ENCODE peak calls at places on chromosomes 12 and 14, in seven cellular contexts. One of them, this sample, is unnamed. For H3K36me3, the result is how much of the 10 kb centered on the place peaks cover.

GRCh38 chr12:42325326-42325775 is 543 bp downstream of the ZCRB1 start:
- DNase-seq in GM23338: no peak
- DNase-seq in endothelial cell of umbilical vein: no peak
- DNase-seq in stomach: no peak
- DNase-seq in SK-N-MC: no peak
- DNase-seq in prostate gland: no peak
- DNase-seq in suprapubic skin: no peak
- DNase-seq in this sample: no peak

GRCh38 chr12:32399373-32400113 is at the start of gene FGD4:
- DNase-seq in endothelial cell of umbilical vein: peak
- DNase-seq in stomach: peak
- DNase-seq in GM23338: peak
- DNase-seq in SK-N-MC: no peak
- DNase-seq in suprapubic skin: peak
- DNase-seq in prostate gland: peak
- DNase-seq in this sample: peak

GRCh38 chr12:64551676-64552075 is 58.6 kb upstream of the RASSF3 start:
- DNase-seq in endothelial cell of umbilical vein: no peak
- DNase-seq in stomach: no peak
- DNase-seq in prostate gland: no peak
- DNase-seq in suprapubic skin: no peak
- DNase-seq in GM23338: no peak
- DNase-seq in SK-N-MC: no peak
- DNase-seq in this sample: no peak

GRCh38 chr14:96747608-96748007 is 49.6 kb upstream of the VRK1 start:
- DNase-seq in GM23338: no peak
- DNase-seq in SK-N-MC: no peak
- DNase-seq in prostate gland: no peak
- DNase-seq in suprapubic skin: no peak
- DNase-seq in endothelial cell of umbilical vein: no peak
- DNase-seq in stomach: no peak
- DNase-seq in this sample: no peak

GRCh38 chr14:67370830-67371229 is 10.7 kb downstream of the EIF2S1 start:
- DNase-seq in prostate gland: no peak
- DNase-seq in GM23338: no peak
- DNase-seq in stomach: no peak
- DNase-seq in endothelial cell of umbilical vein: peak
- DNase-seq in SK-N-MC: no peak
- DNase-seq in suprapubic skin: no peak
- DNase-seq in this sample: no peak

GRCh38 chr12:69330475-69331473 is 17.4 kb upstream of the LYZ start:
- DNase-seq in GM23338: peak
- DNase-seq in SK-N-MC: no peak
- DNase-seq in stomach: peak
- DNase-seq in endothelial cell of umbilical vein: peak
- DNase-seq in prostate gland: peak
- DNase-seq in suprapubic skin: no peak
- DNase-seq in this sample: peak

GRCh38 chr12:82413994-82414393 is 55.7 kb downstream of the METTL25 start:
- DNase-seq in SK-N-MC: no peak
- DNase-seq in GM23338: no peak
- DNase-seq in prostate gland: no peak
- DNase-seq in suprapubic skin: no peak
- DNase-seq in stomach: no peak
- DNase-seq in endothelial cell of umbilical vein: peak
- DNase-seq in this sample: no peak

GRCh38 chr14:92160619-92161018 is 38.9 kb downstream of the CPSF2 start:
- DNase-seq in suprapubic skin: no peak
- DNase-seq in prostate gland: no peak
- DNase-seq in GM23338: no peak
- DNase-seq in endothelial cell of umbilical vein: no peak
- DNase-seq in stomach: no peak
- DNase-seq in SK-N-MC: no peak
- DNase-seq in this sample: no peak

GRCh38 chr14:65387628-65388027 is 24.9 kb upstream of the FUT8 start:
- DNase-seq in endothelial cell of umbilical vein: no peak
- DNase-seq in prostate gland: no peak
- DNase-seq in stomach: no peak
- DNase-seq in SK-N-MC: no peak
- DNase-seq in suprapubic skin: no peak
- DNase-seq in GM23338: no peak
- DNase-seq in this sample: no peak

GRCh38 chr14:61568572-61569011 is 126.7 kb upstream of the HIF1A start:
- DNase-seq in endothelial cell of umbilical vein: no peak
- DNase-seq in GM23338: peak
- DNase-seq in prostate gland: no peak
- DNase-seq in SK-N-MC: no peak
- DNase-seq in stomach: peak
- DNase-seq in suprapubic skin: no peak
- DNase-seq in this sample: peak

GRCh38 chr12:124764451-124764850 is 99.2 kb downstream of the SCARB1 start:
- DNase-seq in suprapubic skin: no peak
- DNase-seq in GM23338: peak
- DNase-seq in SK-N-MC: no peak
- DNase-seq in prostate gland: no peak
- DNase-seq in stomach: no peak
- DNase-seq in endothelial cell of umbilical vein: peak
- DNase-seq in this sample: peak

GRCh38 chr12:86193931-86194330 is 62.3 kb downstream of the MGAT4C start:
- DNase-seq in endothelial cell of umbilical vein: peak
- DNase-seq in GM23338: no peak
- DNase-seq in stomach: no peak
- DNase-seq in suprapubic skin: no peak
- DNase-seq in SK-N-MC: no peak
- DNase-seq in prostate gland: no peak
- DNase-seq in this sample: no peak

GRCh38 chr12:46453428-46453827 is 80.9 kb upstream of the SLC38A2 start:
- DNase-seq in stomach: no peak
- DNase-seq in GM23338: no peak
- DNase-seq in prostate gland: no peak
- DNase-seq in suprapubic skin: no peak
- DNase-seq in endothelial cell of umbilical vein: no peak
- DNase-seq in SK-N-MC: no peak
- DNase-seq in this sample: no peak

GRCh38 chr14:23364164-23364571 is 804 bp downstream of the EFS start:
- DNase-seq in prostate gland: peak
- DNase-seq in SK-N-MC: no peak
- DNase-seq in endothelial cell of umbilical vein: no peak
- DNase-seq in suprapubic skin: peak
- DNase-seq in stomach: no peak
- DNase-seq in GM23338: peak
- DNase-seq in this sample: no peak

GRCh38 chr14:93317836-93318807 is 14.7 kb downstream of the BTBD7 start:
- DNase-seq in stomach: no peak
- DNase-seq in SK-N-MC: no peak
- DNase-seq in endothelial cell of umbilical vein: peak
- DNase-seq in prostate gland: no peak
- DNase-seq in GM23338: no peak
- DNase-seq in suprapubic skin: no peak
- DNase-seq in this sample: peak

GRCh38 chr12:124888203-124888602 is 24.5 kb upstream of the SCARB1 start:
- DNase-seq in endothelial cell of umbilical vein: no peak
- DNase-seq in prostate gland: no peak
- DNase-seq in SK-N-MC: no peak
- DNase-seq in stomach: no peak
- DNase-seq in suprapubic skin: no peak
- DNase-seq in GM23338: no peak
- DNase-seq in this sample: no peak

GRCh38 chr14:65352964-65353530 is 59.5 kb upstream of the FUT8 start:
- DNase-seq in endothelial cell of umbilical vein: peak
- DNase-seq in GM23338: no peak
- DNase-seq in SK-N-MC: no peak
- DNase-seq in suprapubic skin: no peak
- DNase-seq in prostate gland: no peak
- DNase-seq in stomach: peak
- DNase-seq in this sample: peak

GRCh38 chr14:77458249-77458950 is 507 bp downstream of the AHSA1 start:
- DNase-seq in suprapubic skin: no peak
- DNase-seq in endothelial cell of umbilical vein: no peak
- DNase-seq in stomach: peak
- DNase-seq in prostate gland: peak
- DNase-seq in SK-N-MC: no peak
- DNase-seq in GM23338: peak
- DNase-seq in this sample: peak

GRCh38 chr12:106115450-106115849 is 23.3 kb downstream of the NUAK1 start:
- DNase-seq in suprapubic skin: no peak
- DNase-seq in SK-N-MC: no peak
- DNase-seq in endothelial cell of umbilical vein: no peak
- DNase-seq in GM23338: no peak
- DNase-seq in stomach: no peak
- DNase-seq in prostate gland: no peak
- DNase-seq in this sample: no peak

GRCh38 chr14:100223332-100224171 is 15.4 kb upstream of the YY1 start:
- DNase-seq in suprapubic skin: no peak
- DNase-seq in GM23338: peak
- DNase-seq in stomach: no peak
- DNase-seq in endothelial cell of umbilical vein: no peak
- DNase-seq in prostate gland: no peak
- DNase-seq in SK-N-MC: no peak
- DNase-seq in this sample: no peak
- TF ChIP-seq POLR2AphosphoS5 in suprapubic skin: no peak
- TF ChIP-seq POLR2AphosphoS5 in GM23338: no peak
- TF ChIP-seq POLR2AphosphoS5 in stomach: no peak
- TF ChIP-seq POLR2AphosphoS5 in endothelial cell of umbilical vein: no peak
- TF ChIP-seq POLR2AphosphoS5 in prostate gland: no peak
- TF ChIP-seq POLR2AphosphoS5 in SK-N-MC: no peak
- TF ChIP-seq POLR2AphosphoS5 in this sample: no peak

DNA sequence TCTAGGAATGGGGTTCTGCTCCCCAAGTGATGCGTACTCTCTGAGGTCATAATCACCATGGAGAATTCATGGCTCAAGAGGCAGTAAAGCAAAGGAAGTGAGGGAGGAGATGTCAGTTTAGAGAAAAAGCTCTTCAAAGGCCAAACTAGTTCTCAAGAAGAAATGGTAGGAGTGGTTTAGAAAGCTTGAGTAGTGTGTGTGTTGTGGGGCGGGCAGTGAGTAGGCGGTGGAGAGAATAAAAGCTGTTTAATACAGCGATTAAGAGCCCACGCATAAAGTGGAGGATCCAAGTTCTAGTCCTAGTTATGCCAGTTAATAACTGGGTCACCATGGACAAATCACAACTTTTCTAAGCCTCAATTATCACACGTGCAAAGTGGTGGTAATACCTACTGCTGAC is 55.6 kb downstream of the PTPN21 start:
- DNase-seq in GM23338: no peak
- DNase-seq in prostate gland: no peak
- DNase-seq in endothelial cell of umbilical vein: no peak
- DNase-seq in suprapubic skin: no peak
- DNase-seq in SK-N-MC: no peak
- DNase-seq in stomach: no peak
- DNase-seq in this sample: no peak
- H3K36me3 ChIP-seq in GM23338: under half
- H3K36me3 ChIP-seq in prostate gland: under half
- H3K36me3 ChIP-seq in endothelial cell of umbilical vein: under half
- H3K36me3 ChIP-seq in suprapubic skin: half or more
- H3K36me3 ChIP-seq in SK-N-MC: under half
- H3K36me3 ChIP-seq in stomach: under half
- H3K36me3 ChIP-seq in this sample: under half

GRCh38 chr12:94592080-94592479 is 58.3 kb downstream of the TMCC3 start:
- DNase-seq in stomach: no peak
- DNase-seq in SK-N-MC: no peak
- DNase-seq in endothelial cell of umbilical vein: peak
- DNase-seq in suprapubic skin: no peak
- DNase-seq in prostate gland: peak
- DNase-seq in GM23338: no peak
- DNase-seq in this sample: no peak

GRCh38 chr12:94590428-94590827 is 59.9 kb downstream of the TMCC3 start:
- DNase-seq in endothelial cell of umbilical vein: no peak
- DNase-seq in SK-N-MC: no peak
- DNase-seq in suprapubic skin: no peak
- DNase-seq in GM23338: peak
- DNase-seq in prostate gland: no peak
- DNase-seq in stomach: peak
- DNase-seq in this sample: no peak

GRCh38 chr12:94587266-94588241 is 62.8 kb downstream of the TMCC3 start:
- DNase-seq in endothelial cell of umbilical vein: peak
- DNase-seq in SK-N-MC: no peak
- DNase-seq in stomach: no peak
- DNase-seq in prostate gland: no peak
- DNase-seq in GM23338: no peak
- DNase-seq in suprapubic skin: no peak
- DNase-seq in this sample: no peak

GRCh38 chr12:94588271-94588785 is 62.0 kb downstream of the TMCC3 start:
- DNase-seq in prostate gland: no peak
- DNase-seq in GM23338: no peak
- DNase-seq in suprapubic skin: no peak
- DNase-seq in endothelial cell of umbilical vein: peak
- DNase-seq in SK-N-MC: no peak
- DNase-seq in stomach: no peak
- DNase-seq in this sample: no peak

DNA sequence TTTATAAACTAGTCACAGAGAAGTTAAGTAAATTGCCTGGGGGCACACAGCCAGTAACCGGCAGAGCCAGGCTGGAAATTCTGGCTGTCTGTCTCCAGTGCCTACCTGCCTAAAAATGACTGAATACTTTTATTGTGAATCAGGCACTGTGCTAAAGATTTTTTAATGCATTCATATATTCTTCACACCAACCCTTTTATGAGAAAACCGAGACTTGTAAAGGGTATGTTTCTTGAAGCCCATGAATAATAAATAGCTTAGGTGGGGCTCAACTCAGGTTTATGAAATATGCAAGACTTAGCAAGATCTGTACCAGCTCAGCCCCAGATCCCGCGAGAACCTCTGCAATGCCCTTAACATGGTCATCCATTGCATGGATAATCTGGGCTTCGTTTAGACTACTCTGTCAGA is 60.8 kb downstream of the TMCC3 start:
- DNase-seq in GM23338: no peak
- DNase-seq in prostate gland: no peak
- DNase-seq in suprapubic skin: no peak
- DNase-seq in endothelial cell of umbilical vein: no peak
- DNase-seq in SK-N-MC: no peak
- DNase-seq in stomach: no peak
- DNase-seq in this sample: no peak
- TF ChIP-seq POLR2AphosphoS5 in GM23338: no peak
- TF ChIP-seq POLR2AphosphoS5 in prostate gland: no peak
- TF ChIP-seq POLR2AphosphoS5 in suprapubic skin: no peak
- TF ChIP-seq POLR2AphosphoS5 in endothelial cell of umbilical vein: no peak
- TF ChIP-seq POLR2AphosphoS5 in SK-N-MC: no peak
- TF ChIP-seq POLR2AphosphoS5 in stomach: no peak
- TF ChIP-seq POLR2AphosphoS5 in this sample: no peak

GRCh38 chr12:89889051-89889450 is 180.4 kb upstream of the ATP2B1 start:
- DNase-seq in GM23338: no peak
- DNase-seq in SK-N-MC: no peak
- DNase-seq in suprapubic skin: no peak
- DNase-seq in stomach: no peak
- DNase-seq in prostate gland: no peak
- DNase-seq in endothelial cell of umbilical vein: no peak
- DNase-seq in this sample: no peak

GRCh38 chr12:89891933-89892332 is 183.3 kb upstream of the ATP2B1 start:
- DNase-seq in SK-N-MC: no peak
- DNase-seq in GM23338: no peak
- DNase-seq in prostate gland: no peak
- DNase-seq in stomach: no peak
- DNase-seq in suprapubic skin: no peak
- DNase-seq in endothelial cell of umbilical vein: no peak
- DNase-seq in this sample: no peak

GRCh38 chr12:89893972-89894706 is 185.5 kb upstream of the ATP2B1 start:
- DNase-seq in GM23338: no peak
- DNase-seq in suprapubic skin: no peak
- DNase-seq in endothelial cell of umbilical vein: peak
- DNase-seq in prostate gland: no peak
- DNase-seq in stomach: no peak
- DNase-seq in SK-N-MC: no peak
- DNase-seq in this sample: no peak

GRCh38 chr12:89892426-89892825 is 183.8 kb upstream of the ATP2B1 start:
- DNase-seq in GM23338: no peak
- DNase-seq in stomach: no peak
- DNase-seq in prostate gland: no peak
- DNase-seq in endothelial cell of umbilical vein: no peak
- DNase-seq in suprapubic skin: no peak
- DNase-seq in SK-N-MC: no peak
- DNase-seq in this sample: no peak

GRCh38 chr12:89890191-89890590 is 181.6 kb upstream of the ATP2B1 start:
- DNase-seq in SK-N-MC: no peak
- DNase-seq in endothelial cell of umbilical vein: no peak
- DNase-seq in prostate gland: no peak
- DNase-seq in GM23338: no peak
- DNase-seq in stomach: no peak
- DNase-seq in suprapubic skin: no peak
- DNase-seq in this sample: no peak
- H3K36me3 ChIP-seq in SK-N-MC: under half
- H3K36me3 ChIP-seq in endothelial cell of umbilical vein: under half
- H3K36me3 ChIP-seq in prostate gland: under half
- H3K36me3 ChIP-seq in GM23338: under half
- H3K36me3 ChIP-seq in stomach: under half
- H3K36me3 ChIP-seq in suprapubic skin: under half
- H3K36me3 ChIP-seq in this sample: under half

This sample was measured in transverse colon.